ENCODE peak calls at places on chromosomes 11 and 22, in four cellular contexts. V is left ventricle myocardium inferior; Q is RWPE2; L is CD8-positive, alpha-beta T cell. O is an unnamed sample.

GRCh38 chr22:43888740-43889139 is 3.1 kb downstream of the PNPLA5 start:
- DNase-seq in L (no peak), V (no peak), Q (no peak), O (no peak)

GRCh38 chr22:44242946-44243724 is 62.4 kb downstream of the PARVG start:
- DNase-seq in Q (no peak), V (no peak), L (no peak), O (no peak)

GRCh38 chr22:36405671-36406070 is 17.9 kb upstream of the MYH9 start:
- DNase-seq in Q (no peak), L (peak; percentile 69), V (no peak), O (no peak)

GRCh38 chr11:80383655-80384054 is 942.8 kb upstream of the TENM4 start:
- DNase-seq in V (no peak), Q (no peak), L (no peak), O (peak; percentile 53)

GRCh38 chr11:3159296-3160190 is 5.6 kb downstream of the OSBPL5 start:
- DNase-seq in L (peak; percentile 15), V (peak; percentile 81), Q (no peak), O (peak; percentile 71)

GRCh38 chr11:128316541-128317206 is 270.7 kb downstream of the ETS1 start:
- DNase-seq in L (no peak), Q (no peak), V (no peak), O (no peak)

GRCh38 chr11:78676026-78676557 is 101.4 kb upstream of the NARS2 start:
- DNase-seq in L (no peak), V (no peak), Q (no peak), O (no peak)

GRCh38 chr22:46009730-46010129 is 32.8 kb upstream of the WNT7B start:
- DNase-seq in Q (peak; percentile 53), L (no peak), V (peak; percentile 7), O (no peak)

GRCh38 chr22:17795143-17795542 is 20.9 kb upstream of the BID start:
- DNase-seq in V (no peak), Q (no peak), L (no peak), O (no peak)
- H3K4me1 ChIP-seq in V (peaks cover 15% of the 10 kb centered on the region), Q (no peaks in the 10 kb centered on the region), L (no peaks in the 10 kb centered on the region), O (no peaks in the 10 kb centered on the region)

GRCh38 chr11:72583177-72583553 is 91.1 kb downstream of the PDE2A start:
- DNase-seq in Q (peak; percentile 30), V (no peak), L (no peak), O (no peak)

GRCh38 chr11:72585762-72586590 is 88.2 kb downstream of the PDE2A start:
- DNase-seq in L (peak; percentile 53), V (peak; percentile 42), Q (peak; percentile 47), O (peak; percentile 67)

GRCh38 chr11:72584933-72585597 is 89.2 kb downstream of the PDE2A start:
- DNase-seq in V (no peak), Q (peak; percentile 26), L (no peak), O (no peak)

GRCh38 chr11:72583616-72584292 is 90.5 kb downstream of the PDE2A start:
- DNase-seq in L (no peak), V (no peak), Q (peak; percentile 38), O (no peak)

DNA sequence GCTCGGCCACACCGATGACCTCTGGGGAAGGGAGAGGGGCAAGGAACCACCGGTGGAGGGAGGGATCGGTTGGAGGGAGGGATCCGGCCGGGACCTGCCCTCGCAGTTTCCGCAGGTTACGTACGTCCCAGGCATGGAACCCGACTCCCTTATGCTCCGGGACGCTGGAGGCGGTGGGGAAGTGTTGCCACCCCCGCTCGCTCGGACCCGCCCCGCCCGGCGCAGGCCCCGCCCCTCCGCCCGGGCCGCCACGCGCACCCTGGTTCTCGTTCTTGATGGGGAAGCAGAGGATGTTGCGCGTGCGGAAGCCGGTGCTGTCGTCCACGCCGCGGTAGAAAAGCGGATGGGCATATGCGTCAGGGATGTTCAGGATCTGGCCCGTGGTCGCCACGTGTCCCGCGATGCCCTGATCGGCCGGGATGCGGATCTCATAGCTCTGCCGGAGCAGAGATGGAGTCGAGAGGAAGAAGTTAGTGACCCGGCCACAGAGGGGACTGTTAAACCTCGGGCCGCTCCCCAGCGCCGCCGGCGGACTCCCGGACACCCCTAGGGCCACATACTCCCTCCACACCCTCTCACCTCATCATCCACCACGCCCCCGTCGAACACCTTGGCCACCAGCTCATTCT is 89.8 kb downstream of the PDE2A start:
- DNase-seq in Q (peak; percentile 65), V (peak; percentile 53), L (peak; percentile 59), O (no peak)
- H3K4me1 ChIP-seq in Q (no peaks in the 10 kb centered on the region), V (peaks cover 17% of the 10 kb centered on the region), L (peaks cover 18% of the 10 kb centered on the region), O (no peaks in the 10 kb centered on the region)

DNA sequence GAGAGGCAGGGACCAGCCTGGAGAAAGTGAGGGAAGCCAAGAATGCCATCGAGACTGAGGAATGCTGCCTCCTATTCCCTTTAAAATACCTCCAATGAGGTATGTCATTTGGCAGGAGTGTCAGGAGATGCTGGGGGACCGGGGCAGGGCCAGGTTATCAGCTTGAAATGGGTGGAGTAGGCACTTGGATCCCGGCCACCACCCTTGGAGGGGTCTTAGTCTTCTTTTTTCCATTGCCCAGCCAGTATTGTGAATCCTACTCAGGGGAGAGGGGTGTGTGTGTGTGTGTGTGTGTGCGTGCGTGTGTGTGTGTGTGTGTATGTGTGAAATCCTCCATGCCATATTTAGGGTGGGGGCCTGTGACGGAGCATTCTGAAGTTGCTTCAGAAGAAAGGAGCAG is 116.2 kb downstream of the ZBTB16 start:
- DNase-seq in Q (no peak), V (no peak), L (no peak), O (no peak)
- H3K4me1 ChIP-seq in Q (peaks cover 32% of the 10 kb centered on the region), V (peaks cover 96% of the 10 kb centered on the region), L (peaks cover 71% of the 10 kb centered on the region), O (peaks cover 54% of the 10 kb centered on the region)

GRCh38 chr11:75479598-75479986 is 46.1 kb downstream of the GDPD5 start:
- DNase-seq in V (no peak), L (no peak), Q (no peak), O (no peak)

GRCh38 chr11:75480890-75481190 is 44.9 kb downstream of the GDPD5 start:
- DNase-seq in L (no peak), Q (no peak), V (no peak), O (no peak)

GRCh38 chr11:75477614-75477935 is 44.6 kb upstream of the KLHL35 start:
- DNase-seq in L (no peak), V (no peak), Q (no peak), O (no peak)

GRCh38 chr11:75480185-75480889 is 45.4 kb downstream of the GDPD5 start:
- DNase-seq in V (no peak), L (no peak), Q (no peak), O (no peak)

DNA sequence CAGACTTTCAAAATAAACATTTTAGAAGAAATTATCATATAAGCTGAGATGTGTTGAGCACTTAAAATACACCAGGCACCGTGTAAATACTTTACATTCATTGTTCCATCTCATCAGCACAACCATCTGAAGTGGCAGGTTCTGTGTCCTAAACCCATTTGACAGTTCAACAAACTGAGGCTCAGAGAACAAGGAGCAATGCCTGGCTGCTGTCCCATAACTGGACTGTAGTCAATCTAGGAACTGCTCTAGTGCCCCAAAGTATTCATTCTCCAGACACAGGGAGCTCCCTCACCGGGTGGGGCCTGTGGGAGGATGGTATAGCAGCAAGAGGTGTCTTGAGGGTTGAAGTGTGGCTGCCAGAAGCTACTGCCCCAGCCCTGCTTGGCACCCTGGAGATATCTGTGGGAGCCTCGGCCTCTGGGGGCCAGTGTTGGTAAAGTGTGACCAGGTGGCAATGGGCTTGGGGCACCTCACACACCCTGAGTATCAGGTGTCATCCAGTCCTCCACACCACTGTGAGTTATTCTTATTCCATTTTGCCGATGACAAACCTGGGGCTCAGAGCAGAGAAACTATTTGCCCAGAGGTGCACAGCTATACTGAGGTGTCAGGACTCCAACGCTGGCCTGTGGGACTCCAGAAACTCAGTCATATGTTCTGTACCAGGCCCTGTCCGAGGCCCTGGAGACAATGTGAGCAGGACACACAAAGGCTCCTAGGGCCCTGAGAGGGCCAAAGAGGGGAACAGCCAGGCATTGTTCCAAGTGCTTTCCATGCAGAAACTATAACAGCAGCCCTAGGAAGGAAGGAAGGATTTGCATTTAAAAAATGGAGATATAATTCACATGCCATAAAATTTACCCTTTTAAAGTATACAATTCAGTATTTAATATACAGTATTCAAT is 45.9 kb upstream of the KLHL35 start:
- DNase-seq in Q (no peak), L (no peak), V (no peak), O (no peak)
- H3K4me1 ChIP-seq in Q (no peaks in the 10 kb centered on the region), L (peaks cover 18% of the 10 kb centered on the region), V (peaks cover 68% of the 10 kb centered on the region), O (no peaks in the 10 kb centered on the region)